ENCODE peak calls at places on chromosomes 12 and 14, in eight cellular contexts. One of them, this sample, is unnamed.

GRCh38 chr14:100605706-100606686 is 18.8 kb upstream of the BEGAIN start:
- DNase-seq in fibroblast of gingiva: no peak
- DNase-seq in heart right ventricle: no peak
- DNase-seq in stimulated activated naive B cell treated with anti-CD40 and anti-IgM and Interleukin-4, amounts not matched to agents 10 μg/mL and 1 μg/mL and 100 μg/mL, for 72 hours: no peak
- DNase-seq in stromal cell of bone marrow: no peak
- DNase-seq in activated gamma-delta T cell treated with Interleukin-2 at 50 U/mL for 16 hours: no peak
- DNase-seq in T-cell: no peak
- DNase-seq in suprapubic skin: no peak
- DNase-seq in this sample: no peak

GRCh38 chr12:124700810-124701594 is 133.6 kb upstream of the NCOR2 start:
- DNase-seq in T-cell: no peak
- DNase-seq in fibroblast of gingiva: no peak
- DNase-seq in suprapubic skin: no peak
- DNase-seq in stromal cell of bone marrow: no peak
- DNase-seq in heart right ventricle: no peak
- DNase-seq in activated gamma-delta T cell treated with Interleukin-2 at 50 U/mL for 16 hours: no peak
- DNase-seq in stimulated activated naive B cell treated with anti-CD40 and anti-IgM and Interleukin-4, amounts not matched to agents 10 μg/mL and 1 μg/mL and 100 μg/mL, for 72 hours: no peak
- DNase-seq in this sample: no peak

GRCh38 chr12:100197486-100197885 is 3.1 kb upstream of the ACTR6 start:
- DNase-seq in fibroblast of gingiva: no peak
- DNase-seq in activated gamma-delta T cell treated with Interleukin-2 at 50 U/mL for 16 hours: no peak
- DNase-seq in stromal cell of bone marrow: no peak
- DNase-seq in suprapubic skin: no peak
- DNase-seq in stimulated activated naive B cell treated with anti-CD40 and anti-IgM and Interleukin-4, amounts not matched to agents 10 μg/mL and 1 μg/mL and 100 μg/mL, for 72 hours: no peak
- DNase-seq in T-cell: no peak
- DNase-seq in heart right ventricle: no peak
- DNase-seq in this sample: no peak

GRCh38 chr14:64704145-64704742 is at the start of gene PLEKHG3:
- DNase-seq in stromal cell of bone marrow: no peak
- DNase-seq in heart right ventricle: peak
- DNase-seq in T-cell: no peak
- DNase-seq in fibroblast of gingiva: peak
- DNase-seq in stimulated activated naive B cell treated with anti-CD40 and anti-IgM and Interleukin-4, amounts not matched to agents 10 μg/mL and 1 μg/mL and 100 μg/mL, for 72 hours: no peak
- DNase-seq in activated gamma-delta T cell treated with Interleukin-2 at 50 U/mL for 16 hours: peak
- DNase-seq in suprapubic skin: peak
- DNase-seq in this sample: peak

GRCh38 chr12:111405856-111406473 is at the start of gene SH2B3:
- DNase-seq in fibroblast of gingiva: no peak
- DNase-seq in stimulated activated naive B cell treated with anti-CD40 and anti-IgM and Interleukin-4, amounts not matched to agents 10 μg/mL and 1 μg/mL and 100 μg/mL, for 72 hours: no peak
- DNase-seq in suprapubic skin: no peak
- DNase-seq in heart right ventricle: peak
- DNase-seq in T-cell: no peak
- DNase-seq in activated gamma-delta T cell treated with Interleukin-2 at 50 U/mL for 16 hours: peak
- DNase-seq in stromal cell of bone marrow: no peak
- DNase-seq in this sample: no peak

GRCh38 chr12:86574143-86574542 is 318.0 kb upstream of the MGAT4C start:
- DNase-seq in fibroblast of gingiva: no peak
- DNase-seq in T-cell: no peak
- DNase-seq in heart right ventricle: no peak
- DNase-seq in stromal cell of bone marrow: no peak
- DNase-seq in stimulated activated naive B cell treated with anti-CD40 and anti-IgM and Interleukin-4, amounts not matched to agents 10 μg/mL and 1 μg/mL and 100 μg/mL, for 72 hours: no peak
- DNase-seq in activated gamma-delta T cell treated with Interleukin-2 at 50 U/mL for 16 hours: no peak
- DNase-seq in suprapubic skin: no peak
- DNase-seq in this sample: no peak

GRCh38 chr12:46933947-46934346 is 108.2 kb upstream of the SLC38A4 start:
- DNase-seq in stromal cell of bone marrow: peak
- DNase-seq in T-cell: no peak
- DNase-seq in activated gamma-delta T cell treated with Interleukin-2 at 50 U/mL for 16 hours: no peak
- DNase-seq in stimulated activated naive B cell treated with anti-CD40 and anti-IgM and Interleukin-4, amounts not matched to agents 10 μg/mL and 1 μg/mL and 100 μg/mL, for 72 hours: no peak
- DNase-seq in fibroblast of gingiva: peak
- DNase-seq in heart right ventricle: no peak
- DNase-seq in suprapubic skin: no peak
- DNase-seq in this sample: no peak

GRCh38 chr12:21813125-21813524 is 38.6 kb upstream of the KCNJ8 start:
- DNase-seq in stromal cell of bone marrow: no peak
- DNase-seq in fibroblast of gingiva: no peak
- DNase-seq in stimulated activated naive B cell treated with anti-CD40 and anti-IgM and Interleukin-4, amounts not matched to agents 10 μg/mL and 1 μg/mL and 100 μg/mL, for 72 hours: no peak
- DNase-seq in activated gamma-delta T cell treated with Interleukin-2 at 50 U/mL for 16 hours: no peak
- DNase-seq in heart right ventricle: no peak
- DNase-seq in suprapubic skin: no peak
- DNase-seq in T-cell: no peak
- DNase-seq in this sample: no peak

GRCh38 chr12:54680374-54680773 is 32.2 kb upstream of the DCD start:
- DNase-seq in fibroblast of gingiva: no peak
- DNase-seq in stimulated activated naive B cell treated with anti-CD40 and anti-IgM and Interleukin-4, amounts not matched to agents 10 μg/mL and 1 μg/mL and 100 μg/mL, for 72 hours: no peak
- DNase-seq in heart right ventricle: no peak
- DNase-seq in stromal cell of bone marrow: no peak
- DNase-seq in activated gamma-delta T cell treated with Interleukin-2 at 50 U/mL for 16 hours: no peak
- DNase-seq in T-cell: no peak
- DNase-seq in suprapubic skin: no peak
- DNase-seq in this sample: no peak

GRCh38 chr12:115338566-115339294 is 654.8 kb upstream of the TBX3 start:
- DNase-seq in suprapubic skin: no peak
- DNase-seq in stimulated activated naive B cell treated with anti-CD40 and anti-IgM and Interleukin-4, amounts not matched to agents 10 μg/mL and 1 μg/mL and 100 μg/mL, for 72 hours: no peak
- DNase-seq in fibroblast of gingiva: peak
- DNase-seq in activated gamma-delta T cell treated with Interleukin-2 at 50 U/mL for 16 hours: no peak
- DNase-seq in stromal cell of bone marrow: no peak
- DNase-seq in T-cell: no peak
- DNase-seq in heart right ventricle: no peak
- DNase-seq in this sample: no peak

GRCh38 chr12:57012600-57013465 is 3.5 kb downstream of the TAC3 start:
- DNase-seq in stimulated activated naive B cell treated with anti-CD40 and anti-IgM and Interleukin-4, amounts not matched to agents 10 μg/mL and 1 μg/mL and 100 μg/mL, for 72 hours: peak
- DNase-seq in heart right ventricle: no peak
- DNase-seq in stromal cell of bone marrow: no peak
- DNase-seq in T-cell: no peak
- DNase-seq in activated gamma-delta T cell treated with Interleukin-2 at 50 U/mL for 16 hours: no peak
- DNase-seq in suprapubic skin: no peak
- DNase-seq in fibroblast of gingiva: no peak
- DNase-seq in this sample: no peak

GRCh38 chr12:1595026-1595561 is 713 bp upstream of the FBXL14 start:
- DNase-seq in stimulated activated naive B cell treated with anti-CD40 and anti-IgM and Interleukin-4, amounts not matched to agents 10 μg/mL and 1 μg/mL and 100 μg/mL, for 72 hours: no peak
- DNase-seq in heart right ventricle: peak
- DNase-seq in fibroblast of gingiva: peak
- DNase-seq in stromal cell of bone marrow: no peak
- DNase-seq in activated gamma-delta T cell treated with Interleukin-2 at 50 U/mL for 16 hours: no peak
- DNase-seq in suprapubic skin: no peak
- DNase-seq in T-cell: no peak
- DNase-seq in this sample: no peak

GRCh38 chr12:25004447-25004846 is 55.5 kb upstream of the BCAT1 start:
- DNase-seq in T-cell: no peak
- DNase-seq in fibroblast of gingiva: no peak
- DNase-seq in heart right ventricle: no peak
- DNase-seq in stimulated activated naive B cell treated with anti-CD40 and anti-IgM and Interleukin-4, amounts not matched to agents 10 μg/mL and 1 μg/mL and 100 μg/mL, for 72 hours: peak
- DNase-seq in suprapubic skin: no peak
- DNase-seq in stromal cell of bone marrow: no peak
- DNase-seq in activated gamma-delta T cell treated with Interleukin-2 at 50 U/mL for 16 hours: no peak
- DNase-seq in this sample: no peak

GRCh38 chr14:89440997-89441909 is 24.2 kb upstream of the FOXN3 start:
- DNase-seq in suprapubic skin: no peak
- DNase-seq in stimulated activated naive B cell treated with anti-CD40 and anti-IgM and Interleukin-4, amounts not matched to agents 10 μg/mL and 1 μg/mL and 100 μg/mL, for 72 hours: no peak
- DNase-seq in heart right ventricle: no peak
- DNase-seq in fibroblast of gingiva: no peak
- DNase-seq in stromal cell of bone marrow: no peak
- DNase-seq in activated gamma-delta T cell treated with Interleukin-2 at 50 U/mL for 16 hours: no peak
- DNase-seq in T-cell: no peak
- DNase-seq in this sample: no peak

GRCh38 chr14:104968153-104968527 is 10.0 kb downstream of the AHNAK2 start:
- DNase-seq in T-cell: no peak
- DNase-seq in suprapubic skin: peak
- DNase-seq in fibroblast of gingiva: no peak
- DNase-seq in stromal cell of bone marrow: no peak
- DNase-seq in activated gamma-delta T cell treated with Interleukin-2 at 50 U/mL for 16 hours: no peak
- DNase-seq in stimulated activated naive B cell treated with anti-CD40 and anti-IgM and Interleukin-4, amounts not matched to agents 10 μg/mL and 1 μg/mL and 100 μg/mL, for 72 hours: no peak
- DNase-seq in heart right ventricle: peak
- DNase-seq in this sample: no peak

GRCh38 chr14:32183151-32184048 is 18.4 kb upstream of the RNU6-7 start:
- DNase-seq in heart right ventricle: no peak
- DNase-seq in T-cell: no peak
- DNase-seq in stromal cell of bone marrow: no peak
- DNase-seq in activated gamma-delta T cell treated with Interleukin-2 at 50 U/mL for 16 hours: no peak
- DNase-seq in stimulated activated naive B cell treated with anti-CD40 and anti-IgM and Interleukin-4, amounts not matched to agents 10 μg/mL and 1 μg/mL and 100 μg/mL, for 72 hours: no peak
- DNase-seq in fibroblast of gingiva: no peak
- DNase-seq in suprapubic skin: no peak
- DNase-seq in this sample: no peak

GRCh38 chr12:110600254-110600653 is 13.7 kb upstream of the TCTN1 start:
- DNase-seq in fibroblast of gingiva: peak
- DNase-seq in suprapubic skin: no peak
- DNase-seq in activated gamma-delta T cell treated with Interleukin-2 at 50 U/mL for 16 hours: no peak
- DNase-seq in heart right ventricle: no peak
- DNase-seq in stromal cell of bone marrow: peak
- DNase-seq in stimulated activated naive B cell treated with anti-CD40 and anti-IgM and Interleukin-4, amounts not matched to agents 10 μg/mL and 1 μg/mL and 100 μg/mL, for 72 hours: no peak
- DNase-seq in T-cell: no peak
- DNase-seq in this sample: peak

GRCh38 chr14:71765505-71765904 is 166.7 kb upstream of the RGS6 start:
- DNase-seq in stimulated activated naive B cell treated with anti-CD40 and anti-IgM and Interleukin-4, amounts not matched to agents 10 μg/mL and 1 μg/mL and 100 μg/mL, for 72 hours: no peak
- DNase-seq in fibroblast of gingiva: no peak
- DNase-seq in stromal cell of bone marrow: no peak
- DNase-seq in T-cell: no peak
- DNase-seq in suprapubic skin: no peak
- DNase-seq in heart right ventricle: no peak
- DNase-seq in activated gamma-delta T cell treated with Interleukin-2 at 50 U/mL for 16 hours: no peak
- DNase-seq in this sample: no peak

GRCh38 chr14:59829469-59829868 is 41.1 kb downstream of the RTN1 start:
- DNase-seq in heart right ventricle: no peak
- DNase-seq in stromal cell of bone marrow: no peak
- DNase-seq in fibroblast of gingiva: no peak
- DNase-seq in T-cell: no peak
- DNase-seq in suprapubic skin: no peak
- DNase-seq in activated gamma-delta T cell treated with Interleukin-2 at 50 U/mL for 16 hours: no peak
- DNase-seq in stimulated activated naive B cell treated with anti-CD40 and anti-IgM and Interleukin-4, amounts not matched to agents 10 μg/mL and 1 μg/mL and 100 μg/mL, for 72 hours: no peak
- DNase-seq in this sample: peak

GRCh38 chr12:121209629-121210572 is at the start of gene P2RX4:
- DNase-seq in fibroblast of gingiva: peak
- DNase-seq in T-cell: peak
- DNase-seq in suprapubic skin: peak
- DNase-seq in stromal cell of bone marrow: peak
- DNase-seq in activated gamma-delta T cell treated with Interleukin-2 at 50 U/mL for 16 hours: peak
- DNase-seq in stimulated activated naive B cell treated with anti-CD40 and anti-IgM and Interleukin-4, amounts not matched to agents 10 μg/mL and 1 μg/mL and 100 μg/mL, for 72 hours: peak
- DNase-seq in heart right ventricle: peak
- DNase-seq in this sample: peak